ENCODE peak calls at places on chromosomes 4 and X, in nine cellular contexts. M, B, Y, T, H, P, S, W and N are unnamed samples.

GRCh38 chr4:168741281-168742173 is 244.7 kb downstream of the PALLD start:
- DNase-seq in M (no peak), B (no peak), Y (no peak), T (no peak), H (no peak), P (no peak), S (no peak), W (no peak), N (no peak)

GRCh38 chr4:160044693-160045092 is 941.8 kb downstream of the RAPGEF2 start:
- DNase-seq in M (no peak), B (no peak), Y (no peak), T (no peak), H (no peak), P (no peak), S (no peak), W (no peak), N (no peak)

GRCh38 chr4:81429031-81429430 is 42.7 kb downstream of the RASGEF1B start:
- DNase-seq in M (no peak), B (no peak), Y (no peak), T (no peak), H (no peak), P (no peak), S (no peak), W (no peak), N (no peak)

GRCh38 chr4:143586080-143586479 is 72.6 kb downstream of the SMARCA5 start:
- DNase-seq in M (no peak), B (no peak), Y (no peak), T (no peak), H (no peak), P (no peak), S (no peak), W (no peak), N (no peak)

GRCh38 chr4:84493092-84493850 is 5.8 kb downstream of the NKX6-1 start:
- DNase-seq in M (no peak), B (no peak), Y (no peak), T (no peak), H (no peak), P (no peak), S (no peak), W (no peak), N (no peak)

GRCh38 chrX:152220612-152221011 is 82.2 kb upstream of the MAGEA10 start:
- DNase-seq in M (no peak), B (no peak), Y (no peak), T (no peak), H (peak; percentile 7), P (no peak), S (no peak), W (no peak), N (no peak)

GRCh38 chrX:75547783-75548182 is 24.9 kb upstream of the ZDHHC15 start:
- DNase-seq in M (no peak), B (no peak), Y (peak; percentile 13), T (no peak), H (no peak), P (peak; percentile 76), S (peak; percentile 54), W (peak; percentile 43), N (peak; percentile 33)

GRCh38 chr4:17057035-17057434 is 158.6 kb upstream of the LDB2 start:
- DNase-seq in M (no peak), B (no peak), Y (no peak), T (no peak), H (no peak), P (no peak), S (no peak), W (no peak), N (no peak)

GRCh38 chr4:186587416-186588018 is 32.1 kb upstream of the MTNR1A start:
- DNase-seq in M (peak; percentile 60), B (peak; percentile 43), Y (peak; percentile 19), T (peak; percentile 46), H (peak; percentile 54), P (peak; percentile 74), S (peak; percentile 93), W (peak; percentile 71), N (peak; percentile 68)

GRCh38 chrX:53257670-53258423 is 23.5 kb downstream of the IQSEC2 start:
- DNase-seq in M (no peak), B (no peak), Y (no peak), T (no peak), H (no peak), P (no peak), S (no peak), W (no peak), N (no peak)

GRCh38 chr4:74473155-74473811 is 28.3 kb downstream of the AREG start:
- DNase-seq in M (no peak), B (peak; percentile 10), Y (peak; percentile 23), T (no peak), H (peak; percentile 82), P (peak; percentile 65), S (no peak), W (no peak), N (no peak)

DNA sequence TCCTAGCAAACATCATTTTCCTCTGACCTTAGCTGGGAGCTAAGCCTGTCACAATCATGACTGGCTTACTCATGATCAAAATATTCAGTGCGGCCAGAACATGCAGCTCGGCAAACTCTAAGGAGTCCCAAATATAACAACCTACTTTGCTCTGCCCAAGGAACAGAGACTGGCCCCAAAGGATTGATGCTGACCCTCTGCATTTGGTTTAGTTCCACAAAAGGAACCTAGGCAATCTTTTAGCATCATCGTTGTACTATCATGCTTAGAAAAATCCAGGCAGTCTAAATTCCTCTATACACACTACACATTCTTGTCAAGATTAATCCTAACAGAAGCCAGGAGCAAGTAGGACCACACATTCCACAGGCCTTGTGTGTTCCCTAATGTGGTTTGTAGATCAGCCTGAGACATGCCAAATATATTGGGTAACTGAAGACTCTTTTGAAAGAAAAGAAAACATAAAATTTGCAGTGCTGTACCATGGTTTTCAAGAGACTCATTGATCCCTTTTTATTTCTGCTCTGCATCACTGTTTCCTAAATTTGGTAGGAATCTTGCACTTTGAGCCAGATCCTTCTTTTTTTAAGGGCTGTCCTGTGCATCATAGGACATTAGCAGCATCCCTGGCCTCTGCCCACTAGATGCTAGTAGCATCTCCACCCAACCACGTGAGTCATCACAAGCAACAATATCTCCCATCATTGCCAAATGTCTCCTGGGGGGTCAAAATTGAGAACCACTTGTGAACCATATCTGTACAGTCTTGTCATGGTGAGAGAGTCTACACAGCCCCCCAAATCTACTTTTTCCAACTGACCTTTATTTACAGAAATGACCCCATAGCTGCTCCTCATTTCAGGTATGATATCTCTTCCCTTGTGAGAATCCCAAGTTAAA is 17.6 kb upstream of the CC2D2A start:
- DNase-seq in M (no peak), B (peak; percentile 21), Y (peak; percentile 44), T (no peak), H (peak; percentile 69), P (peak; percentile 80), S (peak; percentile 50), W (no peak), N (no peak)
- H3K27ac ChIP-seq in M (peak overlapping the region; percentile 29), B (peak overlapping the region; percentile 88), Y (peak overlapping the region; percentile 27), T (no peak overlapping the region), H (peak overlapping the region; percentile 10), P (peak overlapping the region; percentile 69), S (peak overlapping the region; percentile 83), W (no peak overlapping the region), N (no peak overlapping the region)

DNA sequence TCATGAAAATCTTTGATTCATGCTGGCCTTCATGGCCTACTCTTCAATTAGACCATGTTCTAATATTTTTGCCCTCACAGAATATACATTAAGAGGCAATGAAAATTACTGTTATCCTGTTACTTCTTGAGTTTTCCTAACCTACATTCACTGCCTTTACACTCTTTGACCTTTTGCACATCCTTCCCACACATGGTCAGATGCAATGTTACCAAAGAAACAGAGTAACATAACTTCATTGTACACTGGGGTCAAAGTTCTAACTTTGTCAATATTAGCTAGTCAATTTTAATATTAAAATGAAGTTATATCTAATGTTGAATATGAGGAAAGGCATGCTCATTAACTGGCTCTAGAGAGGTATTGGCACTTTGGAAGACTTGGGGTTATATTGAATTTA is 284.8 kb downstream of the TEX13C start:
- DNase-seq in M (no peak), B (no peak), Y (no peak), T (no peak), H (no peak), P (no peak), S (no peak), W (no peak), N (no peak)
- TF ChIP-seq CTCF in M (no peak), B (no peak), Y (no peak), T (no peak), H (no peak), P (no peak), S (no peak), W (no peak), N (no peak)

GRCh38 chrX:39971760-39972159 is 126.0 kb downstream of the BCOR start:
- DNase-seq in M (no peak), B (no peak), Y (no peak), T (no peak), H (no peak), P (no peak), S (no peak), W (no peak), N (no peak)

GRCh38 chrX:39967348-39967747 is 130.4 kb downstream of the BCOR start:
- DNase-seq in M (no peak), B (no peak), Y (no peak), T (no peak), H (peak; percentile 30), P (no peak), S (no peak), W (no peak), N (no peak)

GRCh38 chrX:39969099-39969825 is 128.5 kb downstream of the BCOR start:
- DNase-seq in M (no peak), B (no peak), Y (no peak), T (peak; percentile 42), H (no peak), P (no peak), S (no peak), W (no peak), N (peak; percentile 31)

GRCh38 chrX:39972340-39972739 is 125.4 kb downstream of the BCOR start:
- DNase-seq in M (no peak), B (no peak), Y (no peak), T (no peak), H (peak; percentile 42), P (no peak), S (no peak), W (no peak), N (no peak)

DNA sequence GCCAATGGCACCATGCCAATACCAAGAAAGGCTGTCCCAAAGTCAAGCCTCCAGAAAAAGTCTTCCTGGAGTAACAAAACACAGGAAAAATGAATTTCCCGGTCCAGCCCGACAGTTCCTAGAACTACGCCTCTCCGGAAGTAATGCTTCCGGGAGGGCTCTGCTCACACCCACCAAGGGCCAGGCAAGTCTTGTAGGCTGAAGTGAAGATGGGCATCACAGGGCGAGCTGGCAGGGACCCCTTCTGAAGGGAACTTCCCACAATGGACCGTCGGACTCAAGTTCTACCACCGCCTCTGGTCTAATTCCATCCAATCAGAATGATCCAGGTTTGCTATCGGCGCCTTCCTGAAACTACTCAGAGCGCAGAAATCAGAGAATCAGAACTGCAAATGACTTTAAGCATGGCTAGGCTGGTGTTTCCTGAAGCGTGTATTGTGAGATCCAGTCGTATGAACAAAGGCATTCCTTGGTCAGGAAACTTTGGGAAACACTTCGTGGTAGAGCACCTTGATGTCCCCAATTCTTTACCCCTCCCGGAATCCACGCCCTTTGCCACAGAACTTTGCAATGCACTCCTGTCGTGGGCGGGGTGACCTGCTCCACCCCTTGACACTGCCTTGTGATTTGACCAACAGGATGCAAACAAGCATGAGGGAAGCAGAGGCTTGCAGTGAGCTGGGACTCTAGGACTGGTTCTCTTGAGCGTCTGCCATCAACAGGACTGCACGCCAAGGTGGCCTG is 127.8 kb downstream of the BCOR start:
- DNase-seq in M (no peak), B (no peak), Y (no peak), T (no peak), H (no peak), P (no peak), S (no peak), W (no peak), N (no peak)
- H3K9me3 ChIP-seq in M (no peaks in the 10 kb centered on the region), B (peaks cover 10% of the 10 kb centered on the region), Y (no peaks in the 10 kb centered on the region), T (peaks cover 4% of the 10 kb centered on the region), H (no peaks in the 10 kb centered on the region), P (peaks cover 11% of the 10 kb centered on the region), S (no peaks in the 10 kb centered on the region), W (no peaks in the 10 kb centered on the region), N (no peaks in the 10 kb centered on the region)

GRCh38 chrX:150338615-150339014 is 24.5 kb upstream of the MAMLD1 start:
- DNase-seq in M (no peak), B (no peak), Y (no peak), T (no peak), H (no peak), P (no peak), S (no peak), W (no peak), N (no peak)
- H3K27ac ChIP-seq in M (no peak overlapping the region), B (no peak overlapping the region), Y (no peak overlapping the region), T (no peak overlapping the region), H (no peak overlapping the region), P (no peak overlapping the region), S (no peak overlapping the region), W (no peak overlapping the region), N (no peak overlapping the region)